ENCODE peak calls at places on chromosomes 16 and 17, in six cellular contexts. T, D, H, V, J and W are unnamed samples.

GRCh38 chr16:76294691-76295214 is 17.6 kb downstream of the CNTNAP4 start:
- DNase-seq in V (no peak), H (no peak), T (no peak), J (no peak), D (no peak), W (no peak)

GRCh38 chr17:79834575-79835469 is 4.4 kb downstream of the CBX4 start:
- DNase-seq in H (no peak), J (no peak), V (no peak), D (no peak), T (peak), W (peak)

GRCh38 chr16:88754912-88755744 is 29.9 kb downstream of the PIEZO1 start:
- DNase-seq in V (no peak), T (peak), H (no peak), D (no peak), J (no peak), W (peak)

GRCh38 chr17:60577147-60577925 is 22.7 kb upstream of the PPM1D start:
- DNase-seq in T (no peak), H (no peak), J (no peak), V (peak), D (peak), W (no peak)

GRCh38 chr16:4008116-4008515 is 108.1 kb downstream of the ADCY9 start:
- DNase-seq in H (no peak), V (no peak), T (no peak), J (no peak), D (no peak), W (no peak)

GRCh38 chr16:11498683-11499082 is 88.0 kb downstream of the LITAF start:
- DNase-seq in T (no peak), H (no peak), V (no peak), D (no peak), J (no peak), W (no peak)

GRCh38 chr16:65463652-65464260 is 341.9 kb upstream of the CDH11 start:
- DNase-seq in D (no peak), H (no peak), J (no peak), T (no peak), V (no peak), W (no peak)

GRCh38 chr17:28828294-28829040 is 14.1 kb downstream of the FAM222B start:
- DNase-seq in V (no peak), J (no peak), H (no peak), D (no peak), T (peak), W (no peak)

GRCh38 chr16:89845417-89845816 is 17.1 kb downstream of the SPIRE2 start:
- DNase-seq in T (no peak), V (no peak), D (no peak), J (peak), H (no peak), W (no peak)

GRCh38 chr16:7910116-7910515 is 577.5 kb downstream of the RBFOX1 start:
- DNase-seq in T (no peak), D (no peak), H (no peak), V (no peak), J (no peak), W (no peak)

GRCh38 chr17:76241205-76241539 is 879 bp upstream of the RNF157 start:
- DNase-seq in D (no peak), T (no peak), H (no peak), J (no peak), V (no peak), W (no peak)

GRCh38 chr16:57775661-57776469 is 26.4 kb downstream of the KIFC3 start:
- DNase-seq in T (peak), D (no peak), V (peak), J (no peak), H (no peak), W (no peak)

GRCh38 chr17:33038740-33039139 is 47.1 kb downstream of the SPACA3 start:
- DNase-seq in J (no peak), V (peak), T (peak), D (peak), H (peak), W (peak)